ENCODE peak calls at places on chromosomes 4 and X, in four cellular contexts. One of them, this sample, is unnamed.

GRCh38 chrX:132622130-132622529 is 133.3 kb upstream of the MBNL3 start:
- DNase-seq in fibroblast of pulmonary artery: peak
- DNase-seq in Caco-2: no peak
- DNase-seq in cardiac muscle cell: no peak
- DNase-seq in this sample: no peak

GRCh38 chr4:67954867-67955266 is 8.4 kb downstream of the TMPRSS11A start:
- DNase-seq in fibroblast of pulmonary artery: no peak
- DNase-seq in Caco-2: no peak
- DNase-seq in cardiac muscle cell: no peak
- DNase-seq in this sample: no peak

GRCh38 chr4:37389967-37390580 is 145.5 kb downstream of the NWD2 start:
- DNase-seq in fibroblast of pulmonary artery: peak
- DNase-seq in Caco-2: peak
- DNase-seq in cardiac muscle cell: peak
- DNase-seq in this sample: no peak

GRCh38 chr4:5824635-5825034 is 68.3 kb downstream of the CRMP1 start:
- DNase-seq in fibroblast of pulmonary artery: peak
- DNase-seq in Caco-2: no peak
- DNase-seq in cardiac muscle cell: peak
- DNase-seq in this sample: no peak

GRCh38 chr4:13543648-13544555 is at the start of gene NKX3-2:
- DNase-seq in fibroblast of pulmonary artery: no peak
- DNase-seq in Caco-2: peak
- DNase-seq in cardiac muscle cell: peak
- DNase-seq in this sample: no peak

GRCh38 chrX:46617906-46618305 is 44.3 kb downstream of the CHST7 start:
- DNase-seq in fibroblast of pulmonary artery: no peak
- DNase-seq in Caco-2: no peak
- DNase-seq in cardiac muscle cell: no peak
- DNase-seq in this sample: no peak

GRCh38 chr4:170399894-170400293 is 310.1 kb upstream of the AADAT start:
- DNase-seq in fibroblast of pulmonary artery: no peak
- DNase-seq in Caco-2: no peak
- DNase-seq in cardiac muscle cell: no peak
- DNase-seq in this sample: no peak

GRCh38 chrX:53089224-53089842 is 4.6 kb upstream of the KANTR start:
- DNase-seq in fibroblast of pulmonary artery: peak
- DNase-seq in Caco-2: peak
- DNase-seq in cardiac muscle cell: peak
- DNase-seq in this sample: no peak

GRCh38 chr4:185201983-185202962 is 1.5 kb downstream of the CFAP97 start:
- DNase-seq in fibroblast of pulmonary artery: peak
- DNase-seq in Caco-2: no peak
- DNase-seq in cardiac muscle cell: peak
- DNase-seq in this sample: no peak

GRCh38 chrX:130716822-130717405 is 186.1 kb downstream of the ENOX2 start:
- DNase-seq in fibroblast of pulmonary artery: no peak
- DNase-seq in Caco-2: no peak
- DNase-seq in cardiac muscle cell: no peak
- DNase-seq in this sample: no peak

GRCh38 chr4:102139132-102139573 is 206.1 kb downstream of the SLC39A8 start:
- DNase-seq in fibroblast of pulmonary artery: peak
- DNase-seq in Caco-2: no peak
- DNase-seq in cardiac muscle cell: no peak
- DNase-seq in this sample: no peak

GRCh38 chr4:186190456-186191265 is 706 bp upstream of the CYP4V2 start:
- DNase-seq in fibroblast of pulmonary artery: peak
- DNase-seq in Caco-2: peak
- DNase-seq in cardiac muscle cell: peak
- DNase-seq in this sample: peak

GRCh38 chr4:86935833-86936721 is 1.3 kb downstream of the AFF1 start:
- DNase-seq in fibroblast of pulmonary artery: peak
- DNase-seq in Caco-2: peak
- DNase-seq in cardiac muscle cell: peak
- DNase-seq in this sample: peak

GRCh38 chr4:1718095-1718850 is 2.9 kb downstream of the TMEM129 start:
- DNase-seq in fibroblast of pulmonary artery: no peak
- DNase-seq in Caco-2: no peak
- DNase-seq in cardiac muscle cell: no peak
- DNase-seq in this sample: no peak

GRCh38 chrX:71536285-71536684 is 3.4 kb downstream of the OGT start:
- DNase-seq in fibroblast of pulmonary artery: no peak
- DNase-seq in Caco-2: no peak
- DNase-seq in cardiac muscle cell: no peak
- DNase-seq in this sample: no peak

GRCh38 chr4:41476310-41476709 is 61.6 kb upstream of the LIMCH1 start:
- DNase-seq in fibroblast of pulmonary artery: no peak
- DNase-seq in Caco-2: no peak
- DNase-seq in cardiac muscle cell: no peak
- DNase-seq in this sample: no peak

GRCh38 chr4:8694226-8694625 is 101.7 kb downstream of the CPZ start:
- DNase-seq in fibroblast of pulmonary artery: no peak
- DNase-seq in Caco-2: no peak
- DNase-seq in cardiac muscle cell: no peak
- DNase-seq in this sample: no peak

GRCh38 chr4:98604723-98605122 is 53.7 kb downstream of the TSPAN5 start:
- DNase-seq in fibroblast of pulmonary artery: peak
- DNase-seq in Caco-2: no peak
- DNase-seq in cardiac muscle cell: no peak
- DNase-seq in this sample: no peak

GRCh38 chr4:100289530-100289888 is 99.2 kb upstream of the DDIT4L start:
- DNase-seq in fibroblast of pulmonary artery: peak
- DNase-seq in Caco-2: no peak
- DNase-seq in cardiac muscle cell: no peak
- DNase-seq in this sample: no peak

GRCh38 chr4:187158003-187158402 is 434.3 kb upstream of the FAT1 start:
- DNase-seq in fibroblast of pulmonary artery: no peak
- DNase-seq in Caco-2: no peak
- DNase-seq in cardiac muscle cell: no peak
- DNase-seq in this sample: no peak

GRCh38 chr4:42487230-42487629 is 89.9 kb downstream of the SHISA3 start:
- DNase-seq in fibroblast of pulmonary artery: no peak
- DNase-seq in Caco-2: no peak
- DNase-seq in cardiac muscle cell: no peak
- DNase-seq in this sample: no peak

GRCh38 chr4:57344296-57344695 is 234.1 kb upstream of the IGFBP7 start:
- DNase-seq in fibroblast of pulmonary artery: no peak
- DNase-seq in Caco-2: no peak
- DNase-seq in cardiac muscle cell: no peak
- DNase-seq in this sample: no peak

GRCh38 chrX:53656845-53657244 is 29.7 kb downstream of the HUWE1 start:
- DNase-seq in fibroblast of pulmonary artery: no peak
- DNase-seq in Caco-2: no peak
- DNase-seq in cardiac muscle cell: no peak
- DNase-seq in this sample: no peak

GRCh38 chr4:40564815-40565505 is 64.7 kb downstream of the RBM47 start:
- DNase-seq in fibroblast of pulmonary artery: no peak
- DNase-seq in Caco-2: no peak
- DNase-seq in cardiac muscle cell: peak
- DNase-seq in this sample: no peak

GRCh38 chr4:47722176-47722575 is 115.7 kb downstream of the CORIN start:
- DNase-seq in fibroblast of pulmonary artery: no peak
- DNase-seq in Caco-2: no peak
- DNase-seq in cardiac muscle cell: no peak
- DNase-seq in this sample: no peak

GRCh38 chr4:113760094-113760851 is 1.3 kb downstream of the CAMK2D start:
- DNase-seq in fibroblast of pulmonary artery: peak
- DNase-seq in Caco-2: peak
- DNase-seq in cardiac muscle cell: peak
- DNase-seq in this sample: no peak

GRCh38 chr4:1055721-1056590 is 44.5 kb downstream of the FGFRL1 start:
- DNase-seq in fibroblast of pulmonary artery: peak
- DNase-seq in Caco-2: peak
- DNase-seq in cardiac muscle cell: no peak
- DNase-seq in this sample: no peak

GRCh38 chr4:61202638-61203495 is 2.7 kb downstream of the ADGRL3 start:
- DNase-seq in fibroblast of pulmonary artery: peak
- DNase-seq in Caco-2: no peak
- DNase-seq in cardiac muscle cell: peak
- DNase-seq in this sample: no peak

GRCh38 chr4:32775049-32775448 is 2054.9 kb downstream of the PCDH7 start:
- DNase-seq in fibroblast of pulmonary artery: peak
- DNase-seq in Caco-2: peak
- DNase-seq in cardiac muscle cell: peak
- DNase-seq in this sample: no peak

GRCh38 chrX:16666541-16666940 is 16.6 kb downstream of the S100G start:
- DNase-seq in fibroblast of pulmonary artery: no peak
- DNase-seq in Caco-2: no peak
- DNase-seq in cardiac muscle cell: no peak
- DNase-seq in this sample: no peak

GRCh38 chrX:110403839-110404238 is 45.2 kb downstream of the RTL9 start:
- DNase-seq in fibroblast of pulmonary artery: no peak
- DNase-seq in Caco-2: no peak
- DNase-seq in cardiac muscle cell: no peak
- DNase-seq in this sample: no peak

GRCh38 chr4:130210871-130211270 is 1114.9 kb downstream of the C4orf33 start:
- DNase-seq in fibroblast of pulmonary artery: peak
- DNase-seq in Caco-2: no peak
- DNase-seq in cardiac muscle cell: no peak
- DNase-seq in this sample: no peak

DNA sequence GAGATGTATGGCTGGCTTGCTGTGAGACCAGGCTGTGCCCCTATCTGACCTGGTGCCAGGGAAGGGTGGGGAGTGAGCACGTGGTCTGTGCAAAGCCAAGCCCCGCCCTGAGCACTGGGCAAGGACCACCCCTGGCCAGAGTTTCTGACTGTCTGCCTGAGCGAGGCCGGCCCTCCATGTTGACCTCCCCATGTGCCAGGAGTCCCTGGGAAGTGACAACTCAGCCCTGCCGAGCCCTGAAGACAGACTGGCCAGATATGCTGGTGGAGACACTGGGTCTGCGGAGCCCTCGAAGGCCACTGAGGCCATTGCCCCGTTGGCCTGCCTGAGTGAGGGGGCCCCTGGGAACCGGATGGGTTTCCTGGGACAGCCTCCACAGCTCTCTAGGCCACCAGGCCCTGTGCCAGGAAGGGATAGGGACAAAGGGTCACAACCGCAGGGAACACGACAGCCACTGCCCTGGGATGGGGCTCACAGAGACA is 7.1 kb upstream of the BGN start:
- DNase-seq in fibroblast of pulmonary artery: no peak
- DNase-seq in Caco-2: no peak
- DNase-seq in cardiac muscle cell: no peak
- DNase-seq in this sample: no peak
- H3K4me3 ChIP-seq in fibroblast of pulmonary artery: no peak
- H3K4me3 ChIP-seq in Caco-2: no peak
- H3K4me3 ChIP-seq in cardiac muscle cell: no peak
- H3K4me3 ChIP-seq in this sample: no peak

GRCh38 chrX:119482497-119483480 is 14.5 kb downstream of the SLC25A5 start:
- DNase-seq in fibroblast of pulmonary artery: peak
- DNase-seq in Caco-2: peak
- DNase-seq in cardiac muscle cell: peak
- DNase-seq in this sample: no peak
- H3K4me3 ChIP-seq in fibroblast of pulmonary artery: peak
- H3K4me3 ChIP-seq in Caco-2: peak
- H3K4me3 ChIP-seq in cardiac muscle cell: peak
- H3K4me3 ChIP-seq in this sample: no peak

GRCh38 chrX:2962346-2962745 is 33.2 kb upstream of the ARSD start:
- DNase-seq in fibroblast of pulmonary artery: no peak
- DNase-seq in Caco-2: no peak
- DNase-seq in cardiac muscle cell: no peak
- DNase-seq in this sample: no peak
- H3K4me3 ChIP-seq in fibroblast of pulmonary artery: no peak
- H3K4me3 ChIP-seq in Caco-2: peak
- H3K4me3 ChIP-seq in cardiac muscle cell: no peak
- H3K4me3 ChIP-seq in this sample: no peak

GRCh38 chr4:53558981-53559620 is 32.2 kb downstream of the LNX1 start:
- DNase-seq in fibroblast of pulmonary artery: peak
- DNase-seq in Caco-2: no peak
- DNase-seq in cardiac muscle cell: no peak
- DNase-seq in this sample: no peak

GRCh38 chr4:53555111-53555510 is 36.2 kb downstream of the LNX1 start:
- DNase-seq in fibroblast of pulmonary artery: no peak
- DNase-seq in Caco-2: no peak
- DNase-seq in cardiac muscle cell: no peak
- DNase-seq in this sample: no peak

GRCh38 chr4:53557601-53558000 is 33.7 kb downstream of the LNX1 start:
- DNase-seq in fibroblast of pulmonary artery: no peak
- DNase-seq in Caco-2: no peak
- DNase-seq in cardiac muscle cell: no peak
- DNase-seq in this sample: no peak

GRCh38 chr4:53562409-53562808 is 28.9 kb downstream of the LNX1 start:
- DNase-seq in fibroblast of pulmonary artery: no peak
- DNase-seq in Caco-2: no peak
- DNase-seq in cardiac muscle cell: no peak
- DNase-seq in this sample: no peak

GRCh38 chr4:53558061-53558801 is 33.1 kb downstream of the LNX1 start:
- DNase-seq in fibroblast of pulmonary artery: peak
- DNase-seq in Caco-2: no peak
- DNase-seq in cardiac muscle cell: no peak
- DNase-seq in this sample: no peak
- H3K4me3 ChIP-seq in fibroblast of pulmonary artery: no peak
- H3K4me3 ChIP-seq in Caco-2: no peak
- H3K4me3 ChIP-seq in cardiac muscle cell: no peak
- H3K4me3 ChIP-seq in this sample: peak

This sample was measured in right atrium auricular region.